ENCODE peak calls at places on chromosomes 16 and 17, in four cellular contexts. O is AG04449, I is ovary, H is cardiac muscle cell. B is an unnamed sample.

GRCh38 chr17:63940584-63940983 is 8.5 kb upstream of the CD79B start:
- DNase-seq in O (no peak), I (no peak), H (no peak), B (no peak)

GRCh38 chr16:69451166-69451565 is 26.7 kb downstream of the CYB5B start:
- DNase-seq in O (no peak), I (no peak), H (no peak), B (no peak)

GRCh38 chr16:87201052-87201451 is 116.1 kb downstream of the C16orf95 start:
- DNase-seq in O (peak), I (no peak), H (no peak), B (no peak)

GRCh38 chr16:79770244-79771064 is 169.9 kb upstream of the MAF start:
- DNase-seq in O (peak), I (peak), H (peak), B (peak)

GRCh38 chr16:1631230-1631629 is 19.1 kb downstream of the CRAMP1 start:
- DNase-seq in O (no peak), I (no peak), H (no peak), B (no peak)

GRCh38 chr17:7043544-7044268 is at the start of gene SLC16A11:
- DNase-seq in O (no peak), I (no peak), H (no peak), B (no peak)

GRCh38 chr16:2236362-2237075 is at the start of gene DNASE1L2:
- DNase-seq in O (no peak), I (peak), H (peak), B (no peak)

GRCh38 chr17:31820691-31821435 is 38.2 kb downstream of the COPRS start:
- DNase-seq in O (no peak), I (no peak), H (no peak), B (no peak)

GRCh38 chr17:19341211-19341631 is 21.3 kb downstream of the B9D1 start:
- DNase-seq in O (no peak), I (no peak), H (no peak), B (no peak)

GRCh38 chr17:54870671-54871175 is 29.9 kb upstream of the TOM1L1 start:
- DNase-seq in O (no peak), I (no peak), H (no peak), B (no peak)

GRCh38 chr16:84585886-84586285 is 32.0 kb downstream of the COTL1 start:
- DNase-seq in O (no peak), I (no peak), H (peak), B (no peak)

GRCh38 chr16:85554791-85555548 is 58.2 kb upstream of the GSE1 start:
- DNase-seq in O (no peak), I (peak), H (peak), B (no peak)

GRCh38 chr16:65771707-65772106 is 594.8 kb upstream of the CDH5 start:
- DNase-seq in O (no peak), I (no peak), H (no peak), B (no peak)
- H3K4me3 ChIP-seq in O (no peak), I (no peak), H (no peak), B (no peak)

GRCh38 chr16:73051903-73052302 is 4.0 kb upstream of the ZFHX3 start:
- DNase-seq in O (no peak), I (no peak), H (no peak), B (no peak)

GRCh38 chr16:73052441-73053030 is 4.6 kb upstream of the ZFHX3 start:
- DNase-seq in O (no peak), I (no peak), H (no peak), B (no peak)

GRCh38 chr16:73050115-73051099 is 2.5 kb upstream of the ZFHX3 start:
- DNase-seq in O (no peak), I (no peak), H (no peak), B (no peak)

GRCh38 chr16:73053038-73053378 is 5.1 kb upstream of the ZFHX3 start:
- DNase-seq in O (no peak), I (no peak), H (no peak), B (no peak)

DNA sequence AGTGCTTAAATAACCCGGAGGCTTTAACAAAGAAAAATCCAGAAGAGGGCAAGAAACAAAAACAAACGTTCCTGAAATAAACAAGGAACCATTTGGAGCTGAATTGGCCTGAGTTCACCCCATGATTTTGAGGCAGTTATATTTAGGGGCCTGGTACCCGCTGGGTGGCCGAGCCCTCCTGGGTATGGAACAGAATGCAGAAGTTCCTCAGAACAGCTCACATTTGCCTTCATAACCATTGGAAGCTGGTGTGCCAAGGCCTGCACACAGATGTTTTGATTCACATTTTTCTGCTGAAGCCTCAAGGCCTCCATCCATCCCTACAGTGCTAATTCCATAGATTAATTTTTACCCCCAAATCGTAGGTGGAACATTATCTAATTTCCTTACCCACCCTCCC is 3.3 kb upstream of the ZFHX3 start:
- DNase-seq in O (no peak), I (no peak), H (no peak), B (no peak)
- H3K4me3 ChIP-seq in O (no peak), I (no peak), H (no peak), B (no peak)

DNA sequence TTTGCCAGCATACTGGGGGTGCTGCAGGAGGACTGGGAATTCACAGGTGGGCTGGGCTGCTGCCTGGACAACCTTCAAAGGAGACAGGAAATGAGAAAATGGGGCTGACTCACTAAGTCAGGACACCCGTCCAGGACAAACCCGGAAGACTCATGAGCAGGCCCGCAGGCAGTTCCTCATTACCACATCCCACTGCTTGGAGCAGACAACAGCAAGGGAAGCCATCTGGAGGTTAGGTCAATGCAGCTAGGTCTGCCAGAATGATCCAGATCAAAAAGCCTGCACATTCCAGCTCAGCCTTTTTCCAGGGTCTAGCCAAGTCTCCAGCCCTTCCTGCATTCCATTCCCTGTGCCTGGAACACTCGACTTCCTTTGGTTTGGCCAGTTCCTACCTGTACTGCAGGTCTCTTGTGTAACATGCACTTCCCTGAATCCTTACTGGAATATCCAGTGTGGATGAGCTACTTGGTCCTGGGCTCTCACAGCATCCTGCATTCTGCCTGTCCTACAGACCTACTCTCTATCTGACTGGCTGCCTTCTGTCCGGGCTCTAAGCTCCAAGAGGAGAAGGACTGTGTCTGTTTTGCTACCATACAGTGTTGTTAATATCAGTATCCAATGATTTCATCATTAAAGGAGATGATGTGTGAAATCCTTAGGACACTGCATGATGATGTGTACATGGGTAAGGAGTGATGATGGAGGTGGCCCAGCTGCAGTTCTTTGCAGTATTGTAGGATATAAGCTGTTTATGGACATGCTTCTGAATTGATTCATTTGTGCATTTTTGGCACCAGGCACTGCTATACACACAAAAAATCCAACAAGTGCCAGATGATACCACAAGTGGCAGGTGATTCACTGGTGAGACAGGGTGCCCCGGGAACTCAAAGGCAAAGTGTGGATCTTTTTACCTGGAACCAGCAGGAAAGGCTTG is 536.7 kb upstream of the CDH11 start:
- DNase-seq in O (peak), I (no peak), H (no peak), B (no peak)
- H3K4me3 ChIP-seq in O (no peak), I (no peak), H (no peak), B (no peak)

DNA sequence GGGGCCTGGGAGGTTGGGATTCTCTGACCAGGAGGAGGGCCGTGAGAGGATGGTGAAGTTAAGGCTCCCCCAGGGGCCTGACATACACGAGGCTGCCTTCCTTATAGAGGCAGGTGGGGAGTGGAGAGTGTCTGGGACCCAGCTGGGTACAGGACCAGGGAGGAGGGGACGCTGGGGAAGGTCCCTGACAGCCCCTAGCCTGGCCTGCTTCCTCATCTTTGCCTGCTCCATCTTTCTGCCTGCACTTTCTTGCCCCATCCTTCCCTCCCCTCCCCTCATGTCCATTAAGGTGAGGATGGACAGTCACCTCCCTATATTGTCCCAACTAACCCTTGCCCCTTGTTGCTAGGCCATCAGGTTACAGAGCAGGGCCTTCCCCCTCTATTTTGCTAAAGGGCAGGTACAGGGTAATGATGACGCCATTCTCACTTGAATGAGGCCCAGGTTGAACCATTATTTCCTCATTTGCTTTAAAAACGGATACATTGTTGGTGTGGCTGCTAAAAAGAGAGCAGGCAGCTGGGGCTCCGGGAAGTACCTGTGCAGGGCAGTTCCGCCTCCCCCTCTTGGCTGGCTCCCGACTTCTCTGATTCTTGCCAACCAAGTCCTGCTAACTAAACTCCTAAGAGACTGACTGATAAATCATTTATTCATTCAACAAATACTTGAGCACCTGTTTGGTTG is 1.3 kb downstream of the C17orf99 start:
- DNase-seq in O (no peak), I (no peak), H (no peak), B (no peak)
- H3K4me3 ChIP-seq in O (no peak), I (no peak), H (no peak), B (no peak)

DNA sequence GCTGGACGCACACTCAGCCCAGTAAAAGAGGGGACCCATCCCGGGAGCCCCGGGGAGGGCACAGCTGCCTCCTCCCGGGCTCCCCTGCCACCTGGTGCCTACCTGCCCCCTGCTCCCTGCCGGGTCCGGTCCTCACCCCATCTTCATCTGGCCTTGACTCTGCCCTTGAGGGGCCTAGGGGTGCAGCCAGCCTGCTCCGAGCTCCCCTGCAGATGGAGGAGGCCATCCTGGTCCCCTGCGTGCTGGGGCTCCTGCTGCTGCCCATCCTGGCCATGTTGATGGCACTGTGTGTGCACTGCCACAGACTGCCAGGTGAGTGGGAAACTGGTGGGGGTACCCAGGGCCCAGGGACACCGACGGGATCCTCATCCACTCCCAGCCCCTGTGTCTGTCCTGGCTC is 354 bp downstream of the LAT start:
- DNase-seq in O (no peak), I (no peak), H (no peak), B (no peak)
- H3K4me3 ChIP-seq in O (no peak), I (no peak), H (no peak), B (no peak)

DNA sequence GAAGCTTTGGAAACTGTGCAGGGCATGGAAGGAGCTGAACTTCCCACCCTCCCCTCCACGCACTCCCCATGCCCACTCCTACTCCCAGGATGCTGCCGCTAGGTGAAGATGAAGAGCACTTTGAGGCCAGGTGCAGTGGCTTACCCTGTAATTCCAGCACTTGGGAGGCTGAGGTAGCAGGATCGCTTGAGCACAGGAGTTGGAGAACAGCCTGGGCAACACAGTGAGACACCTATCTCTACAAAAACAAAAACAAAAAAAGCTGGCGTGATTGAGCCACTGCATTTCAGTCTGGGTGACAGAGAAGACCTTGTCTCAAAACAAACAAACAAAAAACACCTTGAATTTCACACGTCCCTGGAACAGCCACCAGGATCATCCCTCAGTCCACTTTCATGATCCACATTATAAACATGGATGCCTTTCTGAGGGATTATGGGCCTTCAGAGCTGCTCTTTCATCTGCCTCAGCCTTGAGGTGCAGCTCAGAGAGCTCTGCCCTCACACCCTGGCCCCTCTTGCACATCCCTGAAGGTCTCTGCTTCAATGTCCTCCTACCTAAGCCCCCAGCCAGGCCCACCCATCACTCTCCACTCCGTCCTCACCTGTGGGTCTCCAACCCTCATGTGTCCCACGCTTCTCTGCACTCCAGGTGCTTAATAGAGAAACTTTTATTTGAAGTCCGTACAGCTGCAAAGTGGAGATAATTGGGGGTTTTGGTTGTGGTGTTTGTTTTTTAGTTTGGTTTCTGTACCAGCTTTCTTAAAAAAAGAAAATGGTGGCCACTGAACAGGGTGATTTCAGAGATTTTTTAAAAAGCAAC is 25.8 kb downstream of the PHB1 start:
- DNase-seq in O (no peak), I (no peak), H (no peak), B (no peak)
- H3K4me3 ChIP-seq in O (no peak), I (no peak), H (no peak), B (no peak)

GRCh38 chr17:9457005-9457404 is 118.6 kb downstream of the STX8 start:
- DNase-seq in O (no peak), I (no peak), H (no peak), B (no peak)

GRCh38 chr17:9451919-9452318 is 123.7 kb downstream of the STX8 start:
- DNase-seq in O (no peak), I (no peak), H (no peak), B (no peak)

DNA sequence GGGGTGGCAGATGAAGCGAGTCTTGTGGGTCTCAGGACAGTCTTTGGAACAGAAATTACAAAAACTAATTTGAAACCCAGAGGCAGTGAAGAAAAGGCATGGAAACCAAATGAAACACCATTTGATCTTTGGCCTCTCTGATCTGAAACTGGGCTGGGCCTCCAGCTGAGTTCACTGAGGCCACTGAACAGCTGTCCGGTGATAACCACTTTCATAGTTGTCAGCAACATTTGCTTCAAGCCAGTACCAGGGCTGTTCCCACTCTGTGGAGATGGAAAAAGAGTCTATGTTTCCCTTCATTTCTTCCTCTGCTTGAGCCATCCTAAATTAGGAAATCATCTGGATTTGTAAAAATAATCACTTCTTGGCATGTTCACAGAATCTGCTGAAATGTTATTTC is 119.4 kb downstream of the STX8 start:
- DNase-seq in O (no peak), I (no peak), H (no peak), B (no peak)
- H3K4me3 ChIP-seq in O (no peak), I (no peak), H (no peak), B (no peak)

DNA sequence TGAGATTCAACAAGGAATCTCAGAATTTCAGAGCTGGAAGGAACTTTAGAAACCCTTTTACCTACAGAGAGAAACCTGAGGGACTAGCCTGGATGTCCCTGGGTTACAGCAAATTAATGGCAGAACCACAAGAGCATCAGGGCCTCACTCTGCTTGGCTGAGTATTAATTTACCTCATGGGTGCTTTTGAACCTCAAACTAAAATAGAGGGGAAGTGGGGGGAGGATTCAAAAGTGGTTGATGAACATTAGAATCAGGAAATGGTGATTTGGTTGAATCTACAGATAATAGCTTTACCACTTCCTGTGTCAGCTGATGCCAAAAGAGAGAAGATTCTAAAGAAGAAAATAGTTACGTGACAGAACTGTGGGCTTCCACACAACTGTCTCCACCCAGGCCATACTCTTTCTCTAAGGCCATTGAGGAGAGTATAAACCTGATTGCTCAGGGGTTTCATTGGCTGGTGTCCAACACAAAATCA is 11.3 kb upstream of the SKAP1 start:
- DNase-seq in O (no peak), I (no peak), H (no peak), B (no peak)
- H3K4me3 ChIP-seq in O (no peak), I (no peak), H (no peak), B (no peak)

GRCh38 chr16:81587626-81588160 is 143.1 kb downstream of the CMIP start:
- DNase-seq in O (no peak), I (no peak), H (no peak), B (no peak)

GRCh38 chr16:81583893-81584705 is 139.5 kb downstream of the CMIP start:
- DNase-seq in O (no peak), I (no peak), H (no peak), B (no peak)

GRCh38 chr16:81586421-81586820 is 141.8 kb downstream of the CMIP start:
- DNase-seq in O (no peak), I (no peak), H (peak), B (no peak)

GRCh38 chr16:81586976-81587625 is 142.5 kb downstream of the CMIP start:
- DNase-seq in O (no peak), I (no peak), H (no peak), B (no peak)

GRCh38 chr16:81585785-81586184 is 141.2 kb downstream of the CMIP start:
- DNase-seq in O (no peak), I (no peak), H (peak), B (no peak)
- H3K4me3 ChIP-seq in O (no peak), I (no peak), H (no peak), B (no peak)

B was measured in esophagus muscularis mucosa.